ENCODE peak calls at places on chromosomes 4 and X, in four cellular contexts. B is GM12878, R is K562, X is H1. Y is an unnamed sample.

GRCh38 chr4:7963691-7964090 is 24.0 kb upstream of the AFAP1 start:
- DNase-seq in B (no peak), R (no peak), X (no peak), Y (no peak)

GRCh38 chr4:169791527-169792156 is 33.9 kb upstream of the HPF1 start:
- DNase-seq in B (no peak), R (peak; percentile 25), X (peak; percentile 17), Y (peak; percentile 55)

GRCh38 chrX:16239211-16239610 is 71.9 kb downstream of the MAGEB17 start:
- DNase-seq in B (peak; percentile 35), R (no peak), X (no peak), Y (peak; percentile 88)

GRCh38 chr4:144399927-144400326 is 246.0 kb upstream of the HHIP start:
- DNase-seq in B (no peak), R (no peak), X (no peak), Y (peak; percentile 55)

GRCh38 chr4:182286035-182286434 is 42.8 kb downstream of the TENM3 start:
- DNase-seq in B (no peak), R (no peak), X (no peak), Y (peak; percentile 54)

GRCh38 chr4:168803727-168804126 is 206.3 kb downstream of the CBR4 start:
- DNase-seq in B (no peak), R (no peak), X (no peak), Y (peak; percentile 88)

GRCh38 chrX:49919617-49920016 is 2.8 kb upstream of the CLCN5 start:
- DNase-seq in B (no peak), R (peak; percentile 56), X (no peak), Y (peak; percentile 46)

GRCh38 chrX:138759217-138759943 is 47.9 kb upstream of the FGF13 start:
- DNase-seq in B (no peak), R (no peak), X (no peak), Y (no peak)

GRCh38 chr4:56468097-56468422 is 643 bp downstream of the SRP72 start:
- DNase-seq in B (peak; percentile 13), R (peak; percentile 44), X (no peak), Y (peak; percentile 35)

GRCh38 chrX:72003811-72004750 is 93.4 kb downstream of the NHSL2 start:
- DNase-seq in B (no peak), R (no peak), X (peak; percentile 49), Y (no peak)

GRCh38 chr4:108114503-108114902 is 54.2 kb downstream of the LEF1 start:
- DNase-seq in B (no peak), R (peak; percentile 67), X (no peak), Y (no peak)

GRCh38 chrX:112270991-112271390 is 188.4 kb upstream of the TRPC5 start:
- DNase-seq in B (no peak), R (no peak), X (no peak), Y (no peak)

GRCh38 chrX:152900937-152901445 is 3.1 kb downstream of the ZNF185 start:
- DNase-seq in B (no peak), R (no peak), X (no peak), Y (no peak)

GRCh38 chr4:100988876-100989275 is 358.4 kb downstream of the PPP3CA start:
- DNase-seq in B (no peak), R (no peak), X (no peak), Y (no peak)

DNA sequence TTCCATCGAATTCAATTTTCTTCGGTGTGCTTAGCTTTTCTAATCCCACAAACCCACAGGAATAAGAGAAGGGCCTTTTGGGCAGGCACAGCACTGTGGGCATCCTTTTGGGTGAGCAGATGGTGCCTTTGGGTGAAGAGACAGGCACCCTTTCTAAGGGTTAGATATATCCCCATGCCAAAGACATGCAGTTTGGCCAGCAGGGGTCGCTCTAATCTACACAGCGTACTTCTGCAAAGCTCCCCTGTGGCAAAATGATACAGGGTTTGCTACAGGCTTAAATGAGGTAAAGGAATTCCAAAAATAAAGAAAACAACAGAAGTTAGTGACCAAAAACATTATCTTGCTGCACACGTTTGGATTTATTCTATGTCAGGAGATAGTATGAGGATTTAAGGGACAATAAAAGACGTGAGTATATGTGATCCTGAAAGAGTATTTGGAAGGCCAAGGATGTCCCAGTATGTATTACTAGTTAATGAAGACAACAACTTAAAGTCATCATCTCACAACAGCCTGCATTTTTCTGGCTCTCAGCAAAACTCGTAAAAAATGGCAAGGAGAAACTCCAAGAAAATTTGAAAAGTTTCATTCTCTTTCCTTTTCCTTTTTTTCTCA is 49.5 kb downstream of the PHEX start:
- DNase-seq in B (no peak), R (peak; percentile 48), X (peak; percentile 3), Y (peak; percentile 63)
- TF ChIP-seq CHD1 in B (no peak), R (no peak), X (no peak), Y (no peak)

GRCh38 chrX:65866146-65866545 is 173.7 kb downstream of the VSIG4 start:
- DNase-seq in B (peak; percentile 55), R (no peak), X (no peak), Y (no peak)
- TF ChIP-seq CHD1 in B (no peak), R (no peak), X (no peak), Y (no peak)

GRCh38 chr4:118338981-118339765 is 13.6 kb downstream of the PRSS12 start:
- DNase-seq in B (no peak), R (no peak), X (no peak), Y (peak; percentile 91)

GRCh38 chr4:118338518-118338917 is 14.3 kb downstream of the PRSS12 start:
- DNase-seq in B (no peak), R (no peak), X (no peak), Y (no peak)

GRCh38 chr4:118337954-118338353 is 14.8 kb downstream of the PRSS12 start:
- DNase-seq in B (no peak), R (no peak), X (no peak), Y (peak; percentile 36)

GRCh38 chr4:118335774-118336173 is 17.0 kb downstream of the PRSS12 start:
- DNase-seq in B (no peak), R (no peak), X (no peak), Y (no peak)

DNA sequence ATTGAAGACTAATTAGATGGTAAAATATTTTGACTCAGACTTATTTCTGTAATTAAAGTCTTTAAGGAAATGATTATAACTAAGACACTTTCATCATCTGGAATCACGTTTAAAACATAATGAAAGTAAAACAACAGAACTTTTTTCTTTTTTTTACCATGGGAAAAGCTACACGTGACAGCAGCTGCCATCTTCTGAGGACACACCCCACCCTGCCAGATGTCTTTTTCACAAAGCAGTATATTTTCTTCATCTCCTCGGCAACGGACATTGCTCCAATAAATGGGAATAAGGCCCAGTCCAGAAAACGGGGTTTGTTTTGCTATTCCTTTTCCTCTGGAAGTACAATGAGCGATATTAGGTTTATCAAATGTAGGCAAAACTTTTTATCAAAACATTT is 17.5 kb downstream of the PRSS12 start:
- DNase-seq in B (no peak), R (no peak), X (no peak), Y (no peak)
- TF ChIP-seq CHD1 in B (no peak), R (no peak), X (no peak), Y (no peak)

GRCh38 chrX:63635750-63636149 is 149.3 kb downstream of the ARHGEF9 start:
- DNase-seq in B (no peak), R (no peak), X (no peak), Y (no peak)
- TF ChIP-seq CHD1 in B (no peak), R (no peak), X (no peak), Y (no peak)

GRCh38 chr4:173192375-173193162 is 24.0 kb downstream of the GALNT7 start:
- DNase-seq in B (no peak), R (no peak), X (no peak), Y (no peak)
- TF ChIP-seq CHD1 in B (no peak), R (no peak), X (no peak), Y (no peak)

DNA sequence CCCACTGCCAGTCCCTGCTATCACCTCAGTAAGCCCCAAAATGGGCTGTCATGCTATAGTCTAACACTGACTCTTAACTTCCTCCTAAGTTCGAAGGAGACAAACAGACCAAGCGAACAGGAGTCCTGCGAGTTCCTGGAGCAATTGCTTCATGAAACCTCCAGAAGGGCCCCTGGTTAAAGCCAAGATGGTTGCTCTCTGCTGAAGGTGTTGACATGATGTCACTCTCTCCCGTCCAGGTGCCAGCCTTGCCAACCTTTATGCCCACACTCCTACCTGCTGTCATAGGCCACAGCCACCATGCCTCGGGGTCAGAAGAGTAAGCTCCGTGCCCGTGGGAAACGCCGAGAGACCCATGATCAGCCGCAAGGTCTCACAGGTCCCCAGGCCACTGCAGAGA is at the start of gene MAGEB6B:
- DNase-seq in B (no peak), R (no peak), X (no peak), Y (no peak)
- TF ChIP-seq CHD1 in B (no peak), R (no peak), X (no peak), Y (no peak)

GRCh38 chrX:2185341-2186082 is 315.3 kb downstream of the DHRSX start:
- DNase-seq in B (no peak), R (no peak), X (no peak), Y (no peak)

GRCh38 chrX:2187352-2188115 is 313.2 kb downstream of the DHRSX start:
- DNase-seq in B (no peak), R (no peak), X (no peak), Y (no peak)

GRCh38 chrX:2184089-2184488 is 316.7 kb downstream of the DHRSX start:
- DNase-seq in B (no peak), R (no peak), X (no peak), Y (no peak)

GRCh38 chrX:2188840-2189239 is 311.9 kb downstream of the DHRSX start:
- DNase-seq in B (no peak), R (no peak), X (no peak), Y (no peak)

GRCh38 chrX:2188316-2188715 is 312.5 kb downstream of the DHRSX start:
- DNase-seq in B (no peak), R (peak; percentile 12), X (no peak), Y (no peak)
- TF ChIP-seq CHD1 in B (no peak), R (no peak), X (no peak), Y (no peak)

DNA sequence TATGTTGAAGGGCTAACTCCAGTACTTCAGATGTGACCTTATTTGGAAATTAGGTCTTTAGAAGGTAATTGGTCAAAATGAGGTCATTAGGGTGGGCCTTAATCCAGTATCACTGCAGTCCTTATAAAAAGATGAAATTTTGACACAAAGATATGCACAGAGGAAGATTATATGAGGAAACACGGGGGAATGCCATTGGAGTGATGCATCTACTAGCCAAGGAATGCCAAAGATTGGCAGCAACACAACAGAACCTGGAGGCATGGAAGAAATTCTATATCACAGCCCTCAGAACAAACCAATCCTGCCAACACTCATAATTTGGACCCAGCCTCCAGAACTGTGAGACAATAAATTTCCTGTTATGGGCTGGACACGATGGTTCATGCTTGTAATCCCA is 17.6 kb downstream of the TRIM61 start:
- DNase-seq in B (no peak), R (no peak), X (no peak), Y (peak; percentile 22)
- TF ChIP-seq CHD1 in B (no peak), R (no peak), X (no peak), Y (no peak)

DNA sequence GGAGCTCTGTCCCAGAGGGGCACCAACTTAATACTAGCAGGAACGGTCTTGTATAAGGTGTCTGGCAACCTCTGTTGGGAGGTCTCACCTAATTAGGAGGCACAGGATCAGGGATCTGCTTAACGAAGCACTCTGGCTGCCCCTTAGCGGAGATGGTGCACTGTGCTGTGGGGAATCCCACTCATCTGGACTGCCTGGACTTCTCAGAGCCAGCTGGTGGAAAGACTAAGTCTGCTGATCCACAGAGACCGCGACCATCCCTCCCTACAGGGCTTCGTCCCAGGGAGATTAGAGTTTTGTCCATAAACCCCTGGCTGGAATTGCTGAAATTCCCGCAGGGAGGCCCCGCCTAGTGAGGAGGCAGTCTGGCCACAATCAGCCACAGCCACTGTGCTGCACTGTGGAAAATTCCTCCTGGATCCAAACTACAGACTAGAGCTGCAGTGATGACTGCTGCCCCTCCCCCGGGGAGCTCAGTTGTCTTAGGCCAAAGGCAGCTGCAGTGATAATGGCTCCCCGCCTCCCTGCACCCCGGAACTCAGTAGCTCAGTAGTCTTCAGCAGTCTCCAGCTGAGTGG is 22.0 kb upstream of the ZCCHC4 start:
- DNase-seq in B (no peak), R (no peak), X (no peak), Y (no peak)
- TF ChIP-seq CHD1 in B (no peak), R (no peak), X (no peak), Y (no peak)

Y was measured in IMR-90.